ENCODE peak calls at places on chromosomes 11 and 22, in four cellular contexts. N is progenitor cell of endocrine pancreas, V is cardiac muscle cell, E is PC-3. A is an unnamed sample.

GRCh38 chr11:72421351-72421750 is 13.0 kb downstream of the CLPB start:
- DNase-seq in N (no peak), V (no peak), E (peak; percentile 54), A (no peak)

GRCh38 chr22:42277988-42278776 is 7.7 kb upstream of the TCF20 start:
- DNase-seq in N (no peak), V (peak; percentile 37), E (no peak), A (no peak)

GRCh38 chr22:25362883-25363240 is 143.4 kb downstream of the CRYBB2 start:
- DNase-seq in N (no peak), V (no peak), E (no peak), A (no peak)

GRCh38 chr11:10605941-10606381 is 37.5 kb upstream of the LYVE1 start:
- DNase-seq in N (no peak), V (peak; percentile 55), E (no peak), A (peak; percentile 25)

GRCh38 chr22:41919357-41920224 is 4.7 kb upstream of the SHISA8 start:
- DNase-seq in N (peak; percentile 46), V (peak; percentile 75), E (no peak), A (peak; percentile 90)

GRCh38 chr11:100889758-100890157 is 202.7 kb downstream of the ARHGAP42 start:
- DNase-seq in N (no peak), V (no peak), E (no peak), A (no peak)

GRCh38 chr11:128956401-128957203 is 13.9 kb upstream of the TP53AIP1 start:
- DNase-seq in N (no peak), V (peak; percentile 83), E (peak; percentile 95), A (peak; percentile 49)

GRCh38 chr11:108343714-108344113 is 120.8 kb downstream of the ATM start:
- DNase-seq in N (no peak), V (no peak), E (no peak), A (no peak)

GRCh38 chr11:115502636-115503082 is 1.6 kb downstream of the CADM1 start:
- DNase-seq in N (peak; percentile 26), V (no peak), E (no peak), A (peak; percentile 29)

GRCh38 chr11:115503886-115504278 is 333 bp downstream of the CADM1 start:
- DNase-seq in N (no peak), V (no peak), E (no peak), A (no peak)

GRCh38 chr11:115504279-115505158 is at the start of gene CADM1:
- DNase-seq in N (peak; percentile 98), V (peak; percentile 98), E (peak; percentile 74), A (peak; percentile 99)

GRCh38 chr11:115501895-115502589 is 2.2 kb downstream of the CADM1 start:
- DNase-seq in N (no peak), V (peak; percentile 44), E (no peak), A (peak; percentile 7)

DNA sequence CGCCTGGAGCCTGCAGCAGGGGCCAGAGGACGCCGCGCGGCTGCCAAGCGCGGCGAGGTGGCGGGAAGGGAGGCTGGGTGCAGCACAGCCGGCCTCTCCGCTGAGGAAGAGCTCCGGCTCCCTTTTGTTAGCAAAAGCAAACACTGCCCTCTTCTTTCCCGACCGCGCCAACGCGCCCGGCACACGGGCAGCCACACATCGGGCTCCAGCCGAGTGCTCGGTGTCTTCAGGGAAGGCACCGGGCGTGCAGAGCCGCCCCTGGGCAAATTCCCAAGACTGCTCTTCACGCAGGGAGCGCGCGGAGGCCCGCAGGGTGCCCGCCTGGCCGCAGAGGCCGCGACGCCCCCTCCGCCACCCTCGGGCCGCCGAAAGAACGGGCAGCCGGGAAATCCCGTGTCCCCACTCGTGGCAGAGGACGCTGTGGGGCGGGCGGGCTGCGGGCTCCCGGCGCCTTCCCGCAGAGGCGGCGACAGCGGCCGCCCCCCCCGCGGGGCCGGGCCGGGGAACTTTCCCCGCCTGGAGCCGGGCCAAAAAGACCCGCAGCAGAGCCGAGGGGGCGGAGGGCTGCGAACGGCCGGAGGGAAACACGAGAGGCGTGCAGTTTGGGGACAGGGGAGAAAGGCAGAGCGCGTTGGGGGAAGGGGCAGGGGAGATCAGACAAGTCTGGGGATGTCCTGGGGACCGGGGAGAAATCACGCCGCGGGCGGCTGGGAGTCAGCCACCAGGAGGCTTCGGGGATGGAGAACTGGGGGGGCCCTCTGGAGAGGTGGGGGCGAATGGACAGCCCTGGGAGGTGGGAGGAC is 931 bp downstream of the CADM1 start:
- DNase-seq in N (peak; percentile 26), V (peak; percentile 86), E (peak; percentile 34), A (peak; percentile 64)
- TF ChIP-seq CTCF in N (peak; percentile 15), V (peak; percentile 24), E (no peak), A (no peak)

DNA sequence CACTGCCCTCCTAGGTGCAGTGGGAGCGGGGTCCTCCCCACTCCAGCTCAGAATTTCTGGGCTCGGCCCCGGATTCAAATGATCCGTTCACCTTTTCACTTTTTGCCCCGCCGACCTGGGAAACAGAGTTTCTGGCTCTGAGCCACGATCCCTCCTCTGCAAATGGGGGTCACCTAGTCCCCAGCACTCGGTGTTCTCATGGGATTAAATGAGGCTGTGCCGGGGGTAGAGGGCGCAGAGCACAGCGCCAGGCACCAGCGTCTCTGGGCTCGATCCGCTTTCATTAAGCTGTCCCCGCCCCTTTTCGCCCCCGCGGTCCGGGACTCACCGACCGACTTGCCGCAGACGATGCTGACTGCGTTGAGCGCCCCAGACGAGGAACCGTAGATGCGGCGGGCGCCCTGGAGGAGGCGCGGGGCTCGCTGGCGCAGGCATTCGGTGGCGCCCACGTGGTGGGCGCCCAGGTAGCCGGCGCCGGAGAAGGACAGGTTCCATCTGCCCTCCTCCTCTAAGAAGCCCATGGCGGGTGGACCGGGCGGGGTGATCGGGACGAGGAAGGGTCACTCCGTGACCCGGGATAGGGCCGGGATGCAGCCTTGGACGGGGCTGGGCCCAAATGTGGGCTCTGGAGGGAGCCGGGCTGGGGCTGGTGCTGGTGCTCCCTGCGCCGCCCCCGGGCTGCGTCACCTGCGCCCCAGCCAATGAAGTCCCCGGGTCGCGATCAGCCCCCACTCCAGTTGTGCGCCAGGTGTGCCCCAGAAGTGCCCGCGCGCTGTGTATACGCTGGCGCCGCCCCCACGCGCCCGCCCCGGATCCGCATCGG is at the start of gene PNPLA5:
- DNase-seq in N (no peak), V (no peak), E (no peak), A (peak; percentile 52)
- TF ChIP-seq CTCF in N (no peak), V (no peak), E (no peak), A (no peak)

GRCh38 chr11:21912280-21912679 is 280.6 kb upstream of the ANO5 start:
- DNase-seq in N (no peak), V (no peak), E (no peak), A (no peak)
- TF ChIP-seq CTCF in N (no peak), V (no peak), E (no peak), A (no peak)

GRCh38 chr11:63938481-63939350 is at the start of gene NAA40:
- DNase-seq in N (peak; percentile 96), V (peak; percentile 99), E (peak; percentile 99), A (peak; percentile 98)
- TF ChIP-seq CTCF in N (no peak), V (no peak), E (no peak), A (no peak)

DNA sequence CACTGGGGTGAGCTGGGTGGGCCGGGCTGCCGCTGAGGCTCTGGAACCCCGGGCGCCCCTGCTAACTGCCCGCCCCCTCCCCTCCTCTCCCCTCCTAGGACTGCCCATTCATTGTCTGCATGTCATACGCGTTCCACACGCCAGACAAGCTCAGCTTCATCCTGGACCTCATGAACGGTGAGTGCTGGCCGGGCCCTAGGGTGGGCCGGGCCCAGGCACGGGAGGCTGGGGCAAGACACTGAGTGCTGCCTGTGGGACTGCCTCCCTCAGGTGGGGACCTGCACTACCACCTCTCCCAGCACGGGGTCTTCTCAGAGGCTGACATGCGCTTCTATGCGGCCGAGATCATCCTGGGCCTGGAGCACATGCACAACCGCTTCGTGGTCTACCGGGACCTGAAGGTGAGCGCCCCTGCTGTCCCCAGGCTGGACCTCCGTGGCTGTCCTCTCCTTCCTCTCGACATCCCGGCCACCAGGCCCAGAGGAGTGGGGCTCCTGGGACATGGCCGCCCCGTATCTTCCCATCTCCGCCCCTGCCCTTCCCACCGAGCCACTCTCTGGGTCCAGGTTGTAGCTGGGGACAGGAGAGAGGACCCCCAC is 7.5 kb upstream of the ANKRD13D start:
- DNase-seq in N (no peak), V (no peak), E (no peak), A (no peak)
- TF ChIP-seq CTCF in N (no peak), V (no peak), E (no peak), A (no peak)

DNA sequence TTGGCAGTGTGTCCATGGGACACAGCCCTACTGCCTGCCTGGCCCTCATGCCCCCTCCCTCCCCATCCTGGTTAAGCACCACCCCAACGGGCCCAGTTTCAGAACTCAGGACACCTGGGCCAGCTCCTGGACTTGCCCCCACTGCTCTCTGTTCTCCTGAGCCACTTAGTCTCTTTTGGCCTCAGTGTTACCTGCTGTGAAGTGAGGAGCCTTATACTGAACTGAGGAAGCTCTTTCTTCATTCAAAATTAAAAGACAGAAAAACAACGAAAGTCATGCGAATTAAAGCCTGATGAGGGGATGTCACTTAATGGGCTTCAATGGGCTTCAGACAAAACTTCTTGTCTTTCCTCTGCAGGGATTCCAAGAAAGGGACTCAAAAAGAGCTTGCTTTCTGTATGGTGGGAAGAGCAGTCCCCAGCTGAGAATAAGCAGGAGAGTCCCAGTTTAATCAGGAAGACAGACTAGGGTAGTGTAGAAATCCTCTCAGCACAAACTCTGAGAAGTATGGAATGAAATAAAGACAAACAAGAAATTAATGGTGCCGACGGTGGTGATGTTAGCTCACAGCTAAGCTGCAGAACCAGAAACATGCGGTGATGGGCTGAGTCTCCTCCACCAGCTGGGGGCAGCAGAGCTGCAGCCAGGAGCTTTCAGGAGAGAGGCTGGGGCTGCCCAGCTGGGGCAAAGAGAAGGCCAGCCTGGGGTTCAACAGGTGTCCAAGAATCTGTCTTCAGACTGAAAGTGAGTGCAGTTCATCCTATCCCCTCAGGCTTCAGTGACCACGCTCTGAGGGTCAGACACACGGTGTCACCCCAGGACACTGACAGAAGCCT is 101.0 kb downstream of the GGTLC2 start:
- DNase-seq in N (peak; percentile 48), V (no peak), E (peak; percentile 51), A (peak; percentile 52)
- TF ChIP-seq CTCF in N (peak; percentile 82), V (peak; percentile 85), E (peak; percentile 67), A (peak; percentile 65)

GRCh38 chr11:34065505-34066203 is 14.1 kb downstream of the CAPRIN1 start:
- DNase-seq in N (no peak), V (no peak), E (no peak), A (no peak)
- TF ChIP-seq CTCF in N (peak; percentile 39), V (no peak), E (no peak), A (no peak)

GRCh38 chr22:37430941-37431340 is 3.7 kb upstream of the ELFN2 start:
- DNase-seq in N (no peak), V (no peak), E (no peak), A (no peak)

GRCh38 chr22:37427711-37428635 is 694 bp upstream of the ELFN2 start:
- DNase-seq in N (no peak), V (no peak), E (no peak), A (no peak)

GRCh38 chr22:37426532-37427127 is 649 bp downstream of the ELFN2 start:
- DNase-seq in N (no peak), V (no peak), E (no peak), A (no peak)

GRCh38 chr22:37427128-37427710 is at the start of gene ELFN2:
- DNase-seq in N (no peak), V (peak; percentile 63), E (peak; percentile 23), A (peak; percentile 59)

GRCh38 chr22:37428649-37429586 is 1.6 kb upstream of the ELFN2 start:
- DNase-seq in N (peak; percentile 66), V (peak; percentile 84), E (no peak), A (peak; percentile 84)
- TF ChIP-seq CTCF in N (peak; percentile 82), V (peak; percentile 85), E (no peak), A (peak; percentile 80)

GRCh38 chr11:94997437-94997836 is 23.9 kb downstream of the KDM4D start:
- DNase-seq in N (no peak), V (no peak), E (peak; percentile 41), A (no peak)
- TF ChIP-seq CTCF in N (peak; percentile 21), V (no peak), E (peak; percentile 54), A (no peak)